ENCODE peak calls at places on chromosomes 3 and 15, in six cellular contexts. One of them, this sample, is unnamed.

GRCh38 chr3:143414571-143415253 is 295.1 kb downstream of the CHST2 start:
- DNase-seq in naive B cell: no peak
- DNase-seq in fibroblast of lung: no peak
- DNase-seq in stimulated activated CD4-positive, alpha-beta T cell treated with anti-CD3 and anti-CD28 coated beads, Interleukin-2, amount 100 ng/mL, for 24 hours: no peak
- DNase-seq in fibroblast of mammary gland: no peak
- DNase-seq in mucosa of gallbladder: no peak
- DNase-seq in this sample: no peak

GRCh38 chr15:25072857-25073476 is 118.2 kb downstream of the SNRPN start:
- DNase-seq in fibroblast of mammary gland: no peak
- DNase-seq in mucosa of gallbladder: no peak
- DNase-seq in fibroblast of lung: no peak
- DNase-seq in stimulated activated CD4-positive, alpha-beta T cell treated with anti-CD3 and anti-CD28 coated beads, Interleukin-2, amount 100 ng/mL, for 24 hours: no peak
- DNase-seq in naive B cell: no peak
- DNase-seq in this sample: no peak

GRCh38 chr15:99451484-99451883 is 114.3 kb upstream of the MEF2A start:
- DNase-seq in fibroblast of lung: no peak
- DNase-seq in stimulated activated CD4-positive, alpha-beta T cell treated with anti-CD3 and anti-CD28 coated beads, Interleukin-2, amount 100 ng/mL, for 24 hours: no peak
- DNase-seq in fibroblast of mammary gland: no peak
- DNase-seq in naive B cell: no peak
- DNase-seq in mucosa of gallbladder: no peak
- DNase-seq in this sample: no peak

GRCh38 chr3:114128231-114128630 is 50.6 kb downstream of the DRD3 start:
- DNase-seq in mucosa of gallbladder: no peak
- DNase-seq in naive B cell: no peak
- DNase-seq in stimulated activated CD4-positive, alpha-beta T cell treated with anti-CD3 and anti-CD28 coated beads, Interleukin-2, amount 100 ng/mL, for 24 hours: no peak
- DNase-seq in fibroblast of lung: no peak
- DNase-seq in fibroblast of mammary gland: peak; percentile 12
- DNase-seq in this sample: no peak

GRCh38 chr15:75902129-75902557 is 1.5 kb upstream of the FBXO22 start:
- DNase-seq in fibroblast of mammary gland: no peak
- DNase-seq in mucosa of gallbladder: no peak
- DNase-seq in stimulated activated CD4-positive, alpha-beta T cell treated with anti-CD3 and anti-CD28 coated beads, Interleukin-2, amount 100 ng/mL, for 24 hours: no peak
- DNase-seq in fibroblast of lung: no peak
- DNase-seq in naive B cell: no peak
- DNase-seq in this sample: no peak

GRCh38 chr3:191502583-191502982 is 41.6 kb downstream of the PYDC2 start:
- DNase-seq in mucosa of gallbladder: no peak
- DNase-seq in fibroblast of mammary gland: no peak
- DNase-seq in fibroblast of lung: no peak
- DNase-seq in stimulated activated CD4-positive, alpha-beta T cell treated with anti-CD3 and anti-CD28 coated beads, Interleukin-2, amount 100 ng/mL, for 24 hours: no peak
- DNase-seq in naive B cell: no peak
- DNase-seq in this sample: peak; percentile 18

GRCh38 chr3:45987368-45988099 is 8.1 kb downstream of the FYCO1 start:
- DNase-seq in naive B cell: no peak
- DNase-seq in mucosa of gallbladder: peak; percentile 69
- DNase-seq in fibroblast of mammary gland: peak; percentile 90
- DNase-seq in stimulated activated CD4-positive, alpha-beta T cell treated with anti-CD3 and anti-CD28 coated beads, Interleukin-2, amount 100 ng/mL, for 24 hours: no peak
- DNase-seq in fibroblast of lung: peak; percentile 74
- DNase-seq in this sample: no peak

GRCh38 chr3:25094932-25095690 is 333.0 kb upstream of the RARB start:
- DNase-seq in fibroblast of mammary gland: peak; percentile 10
- DNase-seq in fibroblast of lung: peak; percentile 34
- DNase-seq in stimulated activated CD4-positive, alpha-beta T cell treated with anti-CD3 and anti-CD28 coated beads, Interleukin-2, amount 100 ng/mL, for 24 hours: no peak
- DNase-seq in naive B cell: no peak
- DNase-seq in mucosa of gallbladder: no peak
- DNase-seq in this sample: no peak

GRCh38 chr3:123086110-123086642 is 19.4 kb downstream of the PDIA5 start:
- DNase-seq in fibroblast of mammary gland: peak; percentile 52
- DNase-seq in fibroblast of lung: no peak
- DNase-seq in naive B cell: no peak
- DNase-seq in stimulated activated CD4-positive, alpha-beta T cell treated with anti-CD3 and anti-CD28 coated beads, Interleukin-2, amount 100 ng/mL, for 24 hours: no peak
- DNase-seq in mucosa of gallbladder: no peak
- DNase-seq in this sample: no peak

GRCh38 chr15:88604381-88604951 is 16.7 kb upstream of the AEN start:
- DNase-seq in fibroblast of lung: no peak
- DNase-seq in fibroblast of mammary gland: no peak
- DNase-seq in naive B cell: no peak
- DNase-seq in mucosa of gallbladder: no peak
- DNase-seq in stimulated activated CD4-positive, alpha-beta T cell treated with anti-CD3 and anti-CD28 coated beads, Interleukin-2, amount 100 ng/mL, for 24 hours: no peak
- DNase-seq in this sample: no peak

GRCh38 chr3:163468531-163469335 is 1609.6 kb downstream of the SI start:
- DNase-seq in mucosa of gallbladder: no peak
- DNase-seq in naive B cell: no peak
- DNase-seq in fibroblast of lung: no peak
- DNase-seq in stimulated activated CD4-positive, alpha-beta T cell treated with anti-CD3 and anti-CD28 coated beads, Interleukin-2, amount 100 ng/mL, for 24 hours: no peak
- DNase-seq in fibroblast of mammary gland: no peak
- DNase-seq in this sample: no peak

GRCh38 chr15:63791236-63791635 is 42.5 kb downstream of the HERC1 start:
- DNase-seq in mucosa of gallbladder: no peak
- DNase-seq in stimulated activated CD4-positive, alpha-beta T cell treated with anti-CD3 and anti-CD28 coated beads, Interleukin-2, amount 100 ng/mL, for 24 hours: no peak
- DNase-seq in naive B cell: no peak
- DNase-seq in fibroblast of lung: peak; percentile 43
- DNase-seq in fibroblast of mammary gland: peak; percentile 58
- DNase-seq in this sample: no peak

GRCh38 chr3:106825962-106826605 is 551.2 kb upstream of the CCDC54 start:
- DNase-seq in fibroblast of lung: peak; percentile 70
- DNase-seq in stimulated activated CD4-positive, alpha-beta T cell treated with anti-CD3 and anti-CD28 coated beads, Interleukin-2, amount 100 ng/mL, for 24 hours: no peak
- DNase-seq in fibroblast of mammary gland: peak; percentile 67
- DNase-seq in mucosa of gallbladder: peak; percentile 13
- DNase-seq in naive B cell: no peak
- DNase-seq in this sample: no peak

GRCh38 chr15:73632670-73633058 is 525 bp downstream of the NPTN start:
- DNase-seq in stimulated activated CD4-positive, alpha-beta T cell treated with anti-CD3 and anti-CD28 coated beads, Interleukin-2, amount 100 ng/mL, for 24 hours: no peak
- DNase-seq in fibroblast of lung: no peak
- DNase-seq in fibroblast of mammary gland: no peak
- DNase-seq in mucosa of gallbladder: no peak
- DNase-seq in naive B cell: no peak
- DNase-seq in this sample: no peak

GRCh38 chr15:56733131-56734012 is at the start of gene ZNF280D:
- DNase-seq in stimulated activated CD4-positive, alpha-beta T cell treated with anti-CD3 and anti-CD28 coated beads, Interleukin-2, amount 100 ng/mL, for 24 hours: peak; percentile 81
- DNase-seq in mucosa of gallbladder: peak; percentile 91
- DNase-seq in fibroblast of mammary gland: peak; percentile 87
- DNase-seq in naive B cell: peak; percentile 72
- DNase-seq in fibroblast of lung: peak; percentile 90
- DNase-seq in this sample: peak; percentile 48

GRCh38 chr3:124032881-124033359 is 41.0 kb upstream of the ROPN1 start:
- DNase-seq in stimulated activated CD4-positive, alpha-beta T cell treated with anti-CD3 and anti-CD28 coated beads, Interleukin-2, amount 100 ng/mL, for 24 hours: peak; percentile 81
- DNase-seq in mucosa of gallbladder: peak; percentile 85
- DNase-seq in naive B cell: peak; percentile 31
- DNase-seq in fibroblast of lung: peak; percentile 75
- DNase-seq in fibroblast of mammary gland: peak; percentile 56
- DNase-seq in this sample: peak; percentile 34

GRCh38 chr3:16484216-16484615 is 29.3 kb downstream of the RFTN1 start:
- DNase-seq in mucosa of gallbladder: peak; percentile 70
- DNase-seq in fibroblast of mammary gland: peak; percentile 96
- DNase-seq in fibroblast of lung: peak; percentile 98
- DNase-seq in stimulated activated CD4-positive, alpha-beta T cell treated with anti-CD3 and anti-CD28 coated beads, Interleukin-2, amount 100 ng/mL, for 24 hours: no peak
- DNase-seq in naive B cell: no peak
- DNase-seq in this sample: no peak

GRCh38 chr3:13125092-13126015 is 52.1 kb upstream of the IQSEC1 start:
- DNase-seq in naive B cell: no peak
- DNase-seq in fibroblast of lung: no peak
- DNase-seq in mucosa of gallbladder: no peak
- DNase-seq in stimulated activated CD4-positive, alpha-beta T cell treated with anti-CD3 and anti-CD28 coated beads, Interleukin-2, amount 100 ng/mL, for 24 hours: no peak
- DNase-seq in fibroblast of mammary gland: no peak
- DNase-seq in this sample: no peak

GRCh38 chr3:185337231-185337816 is 25.6 kb upstream of the MAP3K13 start:
- DNase-seq in stimulated activated CD4-positive, alpha-beta T cell treated with anti-CD3 and anti-CD28 coated beads, Interleukin-2, amount 100 ng/mL, for 24 hours: no peak
- DNase-seq in fibroblast of mammary gland: no peak
- DNase-seq in mucosa of gallbladder: no peak
- DNase-seq in naive B cell: no peak
- DNase-seq in fibroblast of lung: no peak
- DNase-seq in this sample: no peak

GRCh38 chr3:29697989-29698388 is 417.1 kb downstream of the RBMS3 start:
- DNase-seq in stimulated activated CD4-positive, alpha-beta T cell treated with anti-CD3 and anti-CD28 coated beads, Interleukin-2, amount 100 ng/mL, for 24 hours: no peak
- DNase-seq in mucosa of gallbladder: no peak
- DNase-seq in fibroblast of lung: peak; percentile 12
- DNase-seq in fibroblast of mammary gland: peak; percentile 43
- DNase-seq in naive B cell: no peak
- DNase-seq in this sample: no peak

GRCh38 chr15:68334661-68335124 is 57.1 kb downstream of the FEM1B start:
- DNase-seq in stimulated activated CD4-positive, alpha-beta T cell treated with anti-CD3 and anti-CD28 coated beads, Interleukin-2, amount 100 ng/mL, for 24 hours: no peak
- DNase-seq in fibroblast of lung: peak; percentile 18
- DNase-seq in fibroblast of mammary gland: peak; percentile 43
- DNase-seq in naive B cell: no peak
- DNase-seq in mucosa of gallbladder: no peak
- DNase-seq in this sample: no peak

GRCh38 chr3:12139111-12139511 is 19.6 kb downstream of the TIMP4 start:
- DNase-seq in fibroblast of lung: peak; percentile 87
- DNase-seq in stimulated activated CD4-positive, alpha-beta T cell treated with anti-CD3 and anti-CD28 coated beads, Interleukin-2, amount 100 ng/mL, for 24 hours: peak; percentile 31
- DNase-seq in mucosa of gallbladder: peak; percentile 13
- DNase-seq in naive B cell: no peak
- DNase-seq in fibroblast of mammary gland: peak; percentile 82
- DNase-seq in this sample: peak; percentile 41

GRCh38 chr3:25889132-25889917 is 99.4 kb downstream of the OXSM start:
- DNase-seq in fibroblast of mammary gland: no peak
- DNase-seq in fibroblast of lung: no peak
- DNase-seq in stimulated activated CD4-positive, alpha-beta T cell treated with anti-CD3 and anti-CD28 coated beads, Interleukin-2, amount 100 ng/mL, for 24 hours: no peak
- DNase-seq in mucosa of gallbladder: no peak
- DNase-seq in naive B cell: no peak
- DNase-seq in this sample: no peak